ENCODE peak calls at places on chromosomes 3 and 15, in ten cellular contexts. One of them, this sample, is unnamed.

GRCh38 chr3:88307666-88308065 is 157.9 kb downstream of the C3orf38 start:
- ATAC-seq in stimulated activated effector memory CD8-positive, alpha-beta T cell treated with anti-CD3 and anti-CD28 coated beads, Interleukin-12 subunit alpha, Interleukin-12 subunit beta, amount 100 ng/mL, for 72 hours: no peak
- ATAC-seq in right cardiac atrium: no peak
- ATAC-seq in activated CD8-positive, alpha-beta T cell treated with anti-CD3 and anti-CD28 coated beads for 36 hours: no peak
- ATAC-seq in stimulated activated memory B cell treated with anti-CD40 and anti-IgM and Interleukin-4, amounts not matched to agents 10 μg/mL and 1 μg/mL and 100 μg/mL, for 72 hours: no peak
- ATAC-seq in activated CD4-positive, CD25-positive, alpha-beta regulatory T cell treated with anti-CD3 and anti-CD28 coated beads, Interleukin-2, amount 50 U/mL, for 24 hours: no peak
- ATAC-seq in upper lobe of right lung: no peak
- ATAC-seq in heart right ventricle: no peak
- ATAC-seq in heart left ventricle: no peak
- ATAC-seq in A549: no peak
- ATAC-seq in this sample: no peak

GRCh38 chr3:116661196-116661595 is 48.4 kb upstream of the TUSC7 start:
- ATAC-seq in A549: no peak
- ATAC-seq in right cardiac atrium: no peak
- ATAC-seq in upper lobe of right lung: no peak
- ATAC-seq in activated CD8-positive, alpha-beta T cell treated with anti-CD3 and anti-CD28 coated beads for 36 hours: no peak
- ATAC-seq in stimulated activated effector memory CD8-positive, alpha-beta T cell treated with anti-CD3 and anti-CD28 coated beads, Interleukin-12 subunit alpha, Interleukin-12 subunit beta, amount 100 ng/mL, for 72 hours: no peak
- ATAC-seq in heart right ventricle: no peak
- ATAC-seq in stimulated activated memory B cell treated with anti-CD40 and anti-IgM and Interleukin-4, amounts not matched to agents 10 μg/mL and 1 μg/mL and 100 μg/mL, for 72 hours: no peak
- ATAC-seq in activated CD4-positive, CD25-positive, alpha-beta regulatory T cell treated with anti-CD3 and anti-CD28 coated beads, Interleukin-2, amount 50 U/mL, for 24 hours: no peak
- ATAC-seq in heart left ventricle: no peak
- ATAC-seq in this sample: no peak

GRCh38 chr3:192847918-192848317 is 69.7 kb downstream of the MB21D2 start:
- ATAC-seq in A549: no peak
- ATAC-seq in heart left ventricle: no peak
- ATAC-seq in stimulated activated memory B cell treated with anti-CD40 and anti-IgM and Interleukin-4, amounts not matched to agents 10 μg/mL and 1 μg/mL and 100 μg/mL, for 72 hours: no peak
- ATAC-seq in stimulated activated effector memory CD8-positive, alpha-beta T cell treated with anti-CD3 and anti-CD28 coated beads, Interleukin-12 subunit alpha, Interleukin-12 subunit beta, amount 100 ng/mL, for 72 hours: no peak
- ATAC-seq in heart right ventricle: no peak
- ATAC-seq in upper lobe of right lung: no peak
- ATAC-seq in right cardiac atrium: no peak
- ATAC-seq in activated CD4-positive, CD25-positive, alpha-beta regulatory T cell treated with anti-CD3 and anti-CD28 coated beads, Interleukin-2, amount 50 U/mL, for 24 hours: no peak
- ATAC-seq in activated CD8-positive, alpha-beta T cell treated with anti-CD3 and anti-CD28 coated beads for 36 hours: no peak
- ATAC-seq in this sample: no peak

GRCh38 chr3:133991637-133992036 is 38.1 kb downstream of the SLCO2A1 start:
- ATAC-seq in A549: no peak
- ATAC-seq in upper lobe of right lung: peak; percentile 29
- ATAC-seq in stimulated activated memory B cell treated with anti-CD40 and anti-IgM and Interleukin-4, amounts not matched to agents 10 μg/mL and 1 μg/mL and 100 μg/mL, for 72 hours: no peak
- ATAC-seq in activated CD4-positive, CD25-positive, alpha-beta regulatory T cell treated with anti-CD3 and anti-CD28 coated beads, Interleukin-2, amount 50 U/mL, for 24 hours: no peak
- ATAC-seq in activated CD8-positive, alpha-beta T cell treated with anti-CD3 and anti-CD28 coated beads for 36 hours: no peak
- ATAC-seq in heart left ventricle: peak; percentile 44
- ATAC-seq in heart right ventricle: peak; percentile 10
- ATAC-seq in stimulated activated effector memory CD8-positive, alpha-beta T cell treated with anti-CD3 and anti-CD28 coated beads, Interleukin-12 subunit alpha, Interleukin-12 subunit beta, amount 100 ng/mL, for 72 hours: no peak
- ATAC-seq in right cardiac atrium: peak; percentile 68
- ATAC-seq in this sample: no peak

GRCh38 chr3:177968891-177969290 is 567.3 kb upstream of the KCNMB2 start:
- ATAC-seq in activated CD8-positive, alpha-beta T cell treated with anti-CD3 and anti-CD28 coated beads for 36 hours: no peak
- ATAC-seq in right cardiac atrium: no peak
- ATAC-seq in heart right ventricle: no peak
- ATAC-seq in stimulated activated effector memory CD8-positive, alpha-beta T cell treated with anti-CD3 and anti-CD28 coated beads, Interleukin-12 subunit alpha, Interleukin-12 subunit beta, amount 100 ng/mL, for 72 hours: no peak
- ATAC-seq in heart left ventricle: no peak
- ATAC-seq in activated CD4-positive, CD25-positive, alpha-beta regulatory T cell treated with anti-CD3 and anti-CD28 coated beads, Interleukin-2, amount 50 U/mL, for 24 hours: no peak
- ATAC-seq in A549: no peak
- ATAC-seq in upper lobe of right lung: no peak
- ATAC-seq in stimulated activated memory B cell treated with anti-CD40 and anti-IgM and Interleukin-4, amounts not matched to agents 10 μg/mL and 1 μg/mL and 100 μg/mL, for 72 hours: no peak
- ATAC-seq in this sample: no peak

GRCh38 chr15:71440479-71441071 is 325.3 kb downstream of the THSD4 start:
- ATAC-seq in heart right ventricle: peak; percentile 55
- ATAC-seq in stimulated activated memory B cell treated with anti-CD40 and anti-IgM and Interleukin-4, amounts not matched to agents 10 μg/mL and 1 μg/mL and 100 μg/mL, for 72 hours: no peak
- ATAC-seq in stimulated activated effector memory CD8-positive, alpha-beta T cell treated with anti-CD3 and anti-CD28 coated beads, Interleukin-12 subunit alpha, Interleukin-12 subunit beta, amount 100 ng/mL, for 72 hours: no peak
- ATAC-seq in activated CD8-positive, alpha-beta T cell treated with anti-CD3 and anti-CD28 coated beads for 36 hours: no peak
- ATAC-seq in right cardiac atrium: peak; percentile 52
- ATAC-seq in A549: peak; percentile 32
- ATAC-seq in upper lobe of right lung: peak; percentile 61
- ATAC-seq in activated CD4-positive, CD25-positive, alpha-beta regulatory T cell treated with anti-CD3 and anti-CD28 coated beads, Interleukin-2, amount 50 U/mL, for 24 hours: no peak
- ATAC-seq in heart left ventricle: peak; percentile 50
- ATAC-seq in this sample: no peak

GRCh38 chr15:85306946-85307686 is 73.3 kb upstream of the AKAP13 start:
- ATAC-seq in stimulated activated memory B cell treated with anti-CD40 and anti-IgM and Interleukin-4, amounts not matched to agents 10 μg/mL and 1 μg/mL and 100 μg/mL, for 72 hours: peak; percentile 39
- ATAC-seq in right cardiac atrium: no peak
- ATAC-seq in A549: no peak
- ATAC-seq in stimulated activated effector memory CD8-positive, alpha-beta T cell treated with anti-CD3 and anti-CD28 coated beads, Interleukin-12 subunit alpha, Interleukin-12 subunit beta, amount 100 ng/mL, for 72 hours: no peak
- ATAC-seq in activated CD4-positive, CD25-positive, alpha-beta regulatory T cell treated with anti-CD3 and anti-CD28 coated beads, Interleukin-2, amount 50 U/mL, for 24 hours: no peak
- ATAC-seq in upper lobe of right lung: no peak
- ATAC-seq in activated CD8-positive, alpha-beta T cell treated with anti-CD3 and anti-CD28 coated beads for 36 hours: no peak
- ATAC-seq in heart left ventricle: no peak
- ATAC-seq in heart right ventricle: no peak
- ATAC-seq in this sample: no peak

GRCh38 chr3:110925804-110926203 is 145.8 kb upstream of the NECTIN3 start:
- ATAC-seq in activated CD8-positive, alpha-beta T cell treated with anti-CD3 and anti-CD28 coated beads for 36 hours: no peak
- ATAC-seq in heart left ventricle: no peak
- ATAC-seq in right cardiac atrium: no peak
- ATAC-seq in A549: no peak
- ATAC-seq in heart right ventricle: peak; percentile 59
- ATAC-seq in stimulated activated effector memory CD8-positive, alpha-beta T cell treated with anti-CD3 and anti-CD28 coated beads, Interleukin-12 subunit alpha, Interleukin-12 subunit beta, amount 100 ng/mL, for 72 hours: no peak
- ATAC-seq in upper lobe of right lung: no peak
- ATAC-seq in activated CD4-positive, CD25-positive, alpha-beta regulatory T cell treated with anti-CD3 and anti-CD28 coated beads, Interleukin-2, amount 50 U/mL, for 24 hours: no peak
- ATAC-seq in stimulated activated memory B cell treated with anti-CD40 and anti-IgM and Interleukin-4, amounts not matched to agents 10 μg/mL and 1 μg/mL and 100 μg/mL, for 72 hours: no peak
- ATAC-seq in this sample: no peak

GRCh38 chr3:177284383-177284881 is 87.2 kb upstream of the TBL1XR1 start:
- ATAC-seq in upper lobe of right lung: peak; percentile 85
- ATAC-seq in right cardiac atrium: peak; percentile 77
- ATAC-seq in heart right ventricle: peak; percentile 38
- ATAC-seq in activated CD8-positive, alpha-beta T cell treated with anti-CD3 and anti-CD28 coated beads for 36 hours: peak; percentile 91
- ATAC-seq in activated CD4-positive, CD25-positive, alpha-beta regulatory T cell treated with anti-CD3 and anti-CD28 coated beads, Interleukin-2, amount 50 U/mL, for 24 hours: peak; percentile 24
- ATAC-seq in stimulated activated memory B cell treated with anti-CD40 and anti-IgM and Interleukin-4, amounts not matched to agents 10 μg/mL and 1 μg/mL and 100 μg/mL, for 72 hours: no peak
- ATAC-seq in A549: peak; percentile 83
- ATAC-seq in stimulated activated effector memory CD8-positive, alpha-beta T cell treated with anti-CD3 and anti-CD28 coated beads, Interleukin-12 subunit alpha, Interleukin-12 subunit beta, amount 100 ng/mL, for 72 hours: peak; percentile 28
- ATAC-seq in heart left ventricle: peak; percentile 69
- ATAC-seq in this sample: peak; percentile 85

GRCh38 chr3:72147600-72147999 is 362.7 kb upstream of the PROK2 start:
- ATAC-seq in A549: no peak
- ATAC-seq in heart right ventricle: no peak
- ATAC-seq in stimulated activated memory B cell treated with anti-CD40 and anti-IgM and Interleukin-4, amounts not matched to agents 10 μg/mL and 1 μg/mL and 100 μg/mL, for 72 hours: no peak
- ATAC-seq in stimulated activated effector memory CD8-positive, alpha-beta T cell treated with anti-CD3 and anti-CD28 coated beads, Interleukin-12 subunit alpha, Interleukin-12 subunit beta, amount 100 ng/mL, for 72 hours: no peak
- ATAC-seq in activated CD4-positive, CD25-positive, alpha-beta regulatory T cell treated with anti-CD3 and anti-CD28 coated beads, Interleukin-2, amount 50 U/mL, for 24 hours: no peak
- ATAC-seq in right cardiac atrium: no peak
- ATAC-seq in upper lobe of right lung: no peak
- ATAC-seq in heart left ventricle: no peak
- ATAC-seq in activated CD8-positive, alpha-beta T cell treated with anti-CD3 and anti-CD28 coated beads for 36 hours: no peak
- ATAC-seq in this sample: no peak

GRCh38 chr3:127722928-127723603 is 50.3 kb downstream of the ABTB1 start:
- ATAC-seq in right cardiac atrium: peak; percentile 43
- ATAC-seq in activated CD8-positive, alpha-beta T cell treated with anti-CD3 and anti-CD28 coated beads for 36 hours: no peak
- ATAC-seq in stimulated activated memory B cell treated with anti-CD40 and anti-IgM and Interleukin-4, amounts not matched to agents 10 μg/mL and 1 μg/mL and 100 μg/mL, for 72 hours: no peak
- ATAC-seq in A549: no peak
- ATAC-seq in stimulated activated effector memory CD8-positive, alpha-beta T cell treated with anti-CD3 and anti-CD28 coated beads, Interleukin-12 subunit alpha, Interleukin-12 subunit beta, amount 100 ng/mL, for 72 hours: no peak
- ATAC-seq in upper lobe of right lung: peak; percentile 62
- ATAC-seq in heart left ventricle: peak; percentile 47
- ATAC-seq in activated CD4-positive, CD25-positive, alpha-beta regulatory T cell treated with anti-CD3 and anti-CD28 coated beads, Interleukin-2, amount 50 U/mL, for 24 hours: no peak
- ATAC-seq in heart right ventricle: peak; percentile 26
- ATAC-seq in this sample: no peak

GRCh38 chr3:56870436-56870835 is 68.7 kb upstream of the ARHGEF3 start:
- ATAC-seq in right cardiac atrium: no peak
- ATAC-seq in upper lobe of right lung: no peak
- ATAC-seq in heart right ventricle: no peak
- ATAC-seq in activated CD4-positive, CD25-positive, alpha-beta regulatory T cell treated with anti-CD3 and anti-CD28 coated beads, Interleukin-2, amount 50 U/mL, for 24 hours: no peak
- ATAC-seq in A549: no peak
- ATAC-seq in stimulated activated effector memory CD8-positive, alpha-beta T cell treated with anti-CD3 and anti-CD28 coated beads, Interleukin-12 subunit alpha, Interleukin-12 subunit beta, amount 100 ng/mL, for 72 hours: peak; percentile 63
- ATAC-seq in activated CD8-positive, alpha-beta T cell treated with anti-CD3 and anti-CD28 coated beads for 36 hours: peak; percentile 23
- ATAC-seq in stimulated activated memory B cell treated with anti-CD40 and anti-IgM and Interleukin-4, amounts not matched to agents 10 μg/mL and 1 μg/mL and 100 μg/mL, for 72 hours: no peak
- ATAC-seq in heart left ventricle: no peak
- ATAC-seq in this sample: no peak

GRCh38 chr3:10950476-10951294 is 41.9 kb upstream of the SLC6A1 start:
- ATAC-seq in heart left ventricle: peak; percentile 66
- ATAC-seq in stimulated activated effector memory CD8-positive, alpha-beta T cell treated with anti-CD3 and anti-CD28 coated beads, Interleukin-12 subunit alpha, Interleukin-12 subunit beta, amount 100 ng/mL, for 72 hours: no peak
- ATAC-seq in stimulated activated memory B cell treated with anti-CD40 and anti-IgM and Interleukin-4, amounts not matched to agents 10 μg/mL and 1 μg/mL and 100 μg/mL, for 72 hours: no peak
- ATAC-seq in A549: peak; percentile 88
- ATAC-seq in upper lobe of right lung: peak; percentile 65
- ATAC-seq in activated CD4-positive, CD25-positive, alpha-beta regulatory T cell treated with anti-CD3 and anti-CD28 coated beads, Interleukin-2, amount 50 U/mL, for 24 hours: no peak
- ATAC-seq in activated CD8-positive, alpha-beta T cell treated with anti-CD3 and anti-CD28 coated beads for 36 hours: no peak
- ATAC-seq in heart right ventricle: peak; percentile 51
- ATAC-seq in right cardiac atrium: peak; percentile 62
- ATAC-seq in this sample: no peak

GRCh38 chr15:58597943-58598828 is 151.3 kb downstream of the ADAM10 start:
- ATAC-seq in activated CD4-positive, CD25-positive, alpha-beta regulatory T cell treated with anti-CD3 and anti-CD28 coated beads, Interleukin-2, amount 50 U/mL, for 24 hours: no peak
- ATAC-seq in upper lobe of right lung: peak; percentile 45
- ATAC-seq in stimulated activated effector memory CD8-positive, alpha-beta T cell treated with anti-CD3 and anti-CD28 coated beads, Interleukin-12 subunit alpha, Interleukin-12 subunit beta, amount 100 ng/mL, for 72 hours: no peak
- ATAC-seq in heart right ventricle: no peak
- ATAC-seq in stimulated activated memory B cell treated with anti-CD40 and anti-IgM and Interleukin-4, amounts not matched to agents 10 μg/mL and 1 μg/mL and 100 μg/mL, for 72 hours: no peak
- ATAC-seq in activated CD8-positive, alpha-beta T cell treated with anti-CD3 and anti-CD28 coated beads for 36 hours: no peak
- ATAC-seq in right cardiac atrium: no peak
- ATAC-seq in A549: no peak
- ATAC-seq in heart left ventricle: no peak
- ATAC-seq in this sample: no peak

GRCh38 chr15:58273104-58273503 is 134.9 kb downstream of the AQP9 start:
- ATAC-seq in heart right ventricle: no peak
- ATAC-seq in activated CD4-positive, CD25-positive, alpha-beta regulatory T cell treated with anti-CD3 and anti-CD28 coated beads, Interleukin-2, amount 50 U/mL, for 24 hours: no peak
- ATAC-seq in activated CD8-positive, alpha-beta T cell treated with anti-CD3 and anti-CD28 coated beads for 36 hours: no peak
- ATAC-seq in right cardiac atrium: no peak
- ATAC-seq in upper lobe of right lung: no peak
- ATAC-seq in stimulated activated effector memory CD8-positive, alpha-beta T cell treated with anti-CD3 and anti-CD28 coated beads, Interleukin-12 subunit alpha, Interleukin-12 subunit beta, amount 100 ng/mL, for 72 hours: no peak
- ATAC-seq in stimulated activated memory B cell treated with anti-CD40 and anti-IgM and Interleukin-4, amounts not matched to agents 10 μg/mL and 1 μg/mL and 100 μg/mL, for 72 hours: no peak
- ATAC-seq in A549: no peak
- ATAC-seq in heart left ventricle: no peak
- ATAC-seq in this sample: no peak

GRCh38 chr3:33881181-33882064 is 83.0 kb downstream of the PDCD6IP start:
- ATAC-seq in upper lobe of right lung: peak; percentile 10
- ATAC-seq in heart left ventricle: no peak
- ATAC-seq in stimulated activated memory B cell treated with anti-CD40 and anti-IgM and Interleukin-4, amounts not matched to agents 10 μg/mL and 1 μg/mL and 100 μg/mL, for 72 hours: no peak
- ATAC-seq in activated CD4-positive, CD25-positive, alpha-beta regulatory T cell treated with anti-CD3 and anti-CD28 coated beads, Interleukin-2, amount 50 U/mL, for 24 hours: no peak
- ATAC-seq in heart right ventricle: no peak
- ATAC-seq in A549: no peak
- ATAC-seq in activated CD8-positive, alpha-beta T cell treated with anti-CD3 and anti-CD28 coated beads for 36 hours: no peak
- ATAC-seq in stimulated activated effector memory CD8-positive, alpha-beta T cell treated with anti-CD3 and anti-CD28 coated beads, Interleukin-12 subunit alpha, Interleukin-12 subunit beta, amount 100 ng/mL, for 72 hours: no peak
- ATAC-seq in right cardiac atrium: no peak
- ATAC-seq in this sample: no peak

GRCh38 chr3:189687475-189687874 is 56.3 kb downstream of the TP63 start:
- ATAC-seq in stimulated activated effector memory CD8-positive, alpha-beta T cell treated with anti-CD3 and anti-CD28 coated beads, Interleukin-12 subunit alpha, Interleukin-12 subunit beta, amount 100 ng/mL, for 72 hours: no peak
- ATAC-seq in A549: no peak
- ATAC-seq in right cardiac atrium: no peak
- ATAC-seq in activated CD8-positive, alpha-beta T cell treated with anti-CD3 and anti-CD28 coated beads for 36 hours: no peak
- ATAC-seq in heart right ventricle: no peak
- ATAC-seq in upper lobe of right lung: no peak
- ATAC-seq in stimulated activated memory B cell treated with anti-CD40 and anti-IgM and Interleukin-4, amounts not matched to agents 10 μg/mL and 1 μg/mL and 100 μg/mL, for 72 hours: no peak
- ATAC-seq in heart left ventricle: no peak
- ATAC-seq in activated CD4-positive, CD25-positive, alpha-beta regulatory T cell treated with anti-CD3 and anti-CD28 coated beads, Interleukin-2, amount 50 U/mL, for 24 hours: no peak
- ATAC-seq in this sample: no peak

GRCh38 chr3:24069045-24069444 is 124.0 kb downstream of the NR1D2 start:
- ATAC-seq in stimulated activated memory B cell treated with anti-CD40 and anti-IgM and Interleukin-4, amounts not matched to agents 10 μg/mL and 1 μg/mL and 100 μg/mL, for 72 hours: no peak
- ATAC-seq in heart right ventricle: no peak
- ATAC-seq in activated CD4-positive, CD25-positive, alpha-beta regulatory T cell treated with anti-CD3 and anti-CD28 coated beads, Interleukin-2, amount 50 U/mL, for 24 hours: no peak
- ATAC-seq in right cardiac atrium: no peak
- ATAC-seq in activated CD8-positive, alpha-beta T cell treated with anti-CD3 and anti-CD28 coated beads for 36 hours: no peak
- ATAC-seq in A549: peak; percentile 70
- ATAC-seq in upper lobe of right lung: peak; percentile 37
- ATAC-seq in heart left ventricle: no peak
- ATAC-seq in stimulated activated effector memory CD8-positive, alpha-beta T cell treated with anti-CD3 and anti-CD28 coated beads, Interleukin-12 subunit alpha, Interleukin-12 subunit beta, amount 100 ng/mL, for 72 hours: no peak
- ATAC-seq in this sample: no peak

GRCh38 chr15:98556321-98556720 is 92.0 kb upstream of the IGF1R start:
- ATAC-seq in activated CD8-positive, alpha-beta T cell treated with anti-CD3 and anti-CD28 coated beads for 36 hours: no peak
- ATAC-seq in heart right ventricle: no peak
- ATAC-seq in stimulated activated effector memory CD8-positive, alpha-beta T cell treated with anti-CD3 and anti-CD28 coated beads, Interleukin-12 subunit alpha, Interleukin-12 subunit beta, amount 100 ng/mL, for 72 hours: no peak
- ATAC-seq in right cardiac atrium: no peak
- ATAC-seq in upper lobe of right lung: no peak
- ATAC-seq in stimulated activated memory B cell treated with anti-CD40 and anti-IgM and Interleukin-4, amounts not matched to agents 10 μg/mL and 1 μg/mL and 100 μg/mL, for 72 hours: no peak
- ATAC-seq in heart left ventricle: no peak
- ATAC-seq in A549: no peak
- ATAC-seq in activated CD4-positive, CD25-positive, alpha-beta regulatory T cell treated with anti-CD3 and anti-CD28 coated beads, Interleukin-2, amount 50 U/mL, for 24 hours: no peak
- ATAC-seq in this sample: no peak

GRCh38 chr15:63380151-63380827 is 1.4 kb downstream of the CA12 start:
- ATAC-seq in activated CD4-positive, CD25-positive, alpha-beta regulatory T cell treated with anti-CD3 and anti-CD28 coated beads, Interleukin-2, amount 50 U/mL, for 24 hours: no peak
- ATAC-seq in A549: peak; percentile 5
- ATAC-seq in stimulated activated memory B cell treated with anti-CD40 and anti-IgM and Interleukin-4, amounts not matched to agents 10 μg/mL and 1 μg/mL and 100 μg/mL, for 72 hours: no peak
- ATAC-seq in stimulated activated effector memory CD8-positive, alpha-beta T cell treated with anti-CD3 and anti-CD28 coated beads, Interleukin-12 subunit alpha, Interleukin-12 subunit beta, amount 100 ng/mL, for 72 hours: no peak
- ATAC-seq in activated CD8-positive, alpha-beta T cell treated with anti-CD3 and anti-CD28 coated beads for 36 hours: no peak
- ATAC-seq in heart left ventricle: no peak
- ATAC-seq in heart right ventricle: no peak
- ATAC-seq in upper lobe of right lung: no peak
- ATAC-seq in right cardiac atrium: no peak
- ATAC-seq in this sample: no peak

GRCh38 chr3:88640581-88640980 is 466.8 kb upstream of the EPHA3 start:
- ATAC-seq in activated CD4-positive, CD25-positive, alpha-beta regulatory T cell treated with anti-CD3 and anti-CD28 coated beads, Interleukin-2, amount 50 U/mL, for 24 hours: no peak
- ATAC-seq in A549: no peak
- ATAC-seq in right cardiac atrium: no peak
- ATAC-seq in upper lobe of right lung: no peak
- ATAC-seq in heart left ventricle: no peak
- ATAC-seq in heart right ventricle: no peak
- ATAC-seq in stimulated activated memory B cell treated with anti-CD40 and anti-IgM and Interleukin-4, amounts not matched to agents 10 μg/mL and 1 μg/mL and 100 μg/mL, for 72 hours: no peak
- ATAC-seq in stimulated activated effector memory CD8-positive, alpha-beta T cell treated with anti-CD3 and anti-CD28 coated beads, Interleukin-12 subunit alpha, Interleukin-12 subunit beta, amount 100 ng/mL, for 72 hours: no peak
- ATAC-seq in activated CD8-positive, alpha-beta T cell treated with anti-CD3 and anti-CD28 coated beads for 36 hours: no peak
- ATAC-seq in this sample: no peak

GRCh38 chr15:66482539-66482938 is 15.0 kb downstream of the SNAPC5 start:
- ATAC-seq in activated CD8-positive, alpha-beta T cell treated with anti-CD3 and anti-CD28 coated beads for 36 hours: no peak
- ATAC-seq in stimulated activated memory B cell treated with anti-CD40 and anti-IgM and Interleukin-4, amounts not matched to agents 10 μg/mL and 1 μg/mL and 100 μg/mL, for 72 hours: no peak
- ATAC-seq in activated CD4-positive, CD25-positive, alpha-beta regulatory T cell treated with anti-CD3 and anti-CD28 coated beads, Interleukin-2, amount 50 U/mL, for 24 hours: no peak
- ATAC-seq in upper lobe of right lung: peak; percentile 63
- ATAC-seq in stimulated activated effector memory CD8-positive, alpha-beta T cell treated with anti-CD3 and anti-CD28 coated beads, Interleukin-12 subunit alpha, Interleukin-12 subunit beta, amount 100 ng/mL, for 72 hours: no peak
- ATAC-seq in A549: no peak
- ATAC-seq in right cardiac atrium: no peak
- ATAC-seq in heart right ventricle: no peak
- ATAC-seq in heart left ventricle: peak; percentile 68
- ATAC-seq in this sample: no peak

GRCh38 chr3:22606938-22607337 is 596.2 kb upstream of the UBE2E2 start:
- ATAC-seq in stimulated activated effector memory CD8-positive, alpha-beta T cell treated with anti-CD3 and anti-CD28 coated beads, Interleukin-12 subunit alpha, Interleukin-12 subunit beta, amount 100 ng/mL, for 72 hours: no peak
- ATAC-seq in upper lobe of right lung: no peak
- ATAC-seq in activated CD4-positive, CD25-positive, alpha-beta regulatory T cell treated with anti-CD3 and anti-CD28 coated beads, Interleukin-2, amount 50 U/mL, for 24 hours: no peak
- ATAC-seq in activated CD8-positive, alpha-beta T cell treated with anti-CD3 and anti-CD28 coated beads for 36 hours: no peak
- ATAC-seq in right cardiac atrium: no peak
- ATAC-seq in heart right ventricle: no peak
- ATAC-seq in A549: no peak
- ATAC-seq in stimulated activated memory B cell treated with anti-CD40 and anti-IgM and Interleukin-4, amounts not matched to agents 10 μg/mL and 1 μg/mL and 100 μg/mL, for 72 hours: no peak
- ATAC-seq in heart left ventricle: no peak
- ATAC-seq in this sample: no peak

GRCh38 chr3:188631291-188632010 is 477.5 kb downstream of the LPP start:
- ATAC-seq in stimulated activated effector memory CD8-positive, alpha-beta T cell treated with anti-CD3 and anti-CD28 coated beads, Interleukin-12 subunit alpha, Interleukin-12 subunit beta, amount 100 ng/mL, for 72 hours: peak; percentile 77
- ATAC-seq in upper lobe of right lung: peak; percentile 32
- ATAC-seq in heart right ventricle: no peak
- ATAC-seq in activated CD8-positive, alpha-beta T cell treated with anti-CD3 and anti-CD28 coated beads for 36 hours: peak; percentile 17
- ATAC-seq in activated CD4-positive, CD25-positive, alpha-beta regulatory T cell treated with anti-CD3 and anti-CD28 coated beads, Interleukin-2, amount 50 U/mL, for 24 hours: peak; percentile 30
- ATAC-seq in A549: peak; percentile 36
- ATAC-seq in right cardiac atrium: no peak
- ATAC-seq in heart left ventricle: no peak
- ATAC-seq in stimulated activated memory B cell treated with anti-CD40 and anti-IgM and Interleukin-4, amounts not matched to agents 10 μg/mL and 1 μg/mL and 100 μg/mL, for 72 hours: no peak
- ATAC-seq in this sample: no peak

GRCh38 chr3:141557961-141558706 is 71.3 kb downstream of the RASA2 start:
- ATAC-seq in right cardiac atrium: no peak
- ATAC-seq in heart right ventricle: no peak
- ATAC-seq in activated CD8-positive, alpha-beta T cell treated with anti-CD3 and anti-CD28 coated beads for 36 hours: no peak
- ATAC-seq in heart left ventricle: no peak
- ATAC-seq in activated CD4-positive, CD25-positive, alpha-beta regulatory T cell treated with anti-CD3 and anti-CD28 coated beads, Interleukin-2, amount 50 U/mL, for 24 hours: no peak
- ATAC-seq in stimulated activated memory B cell treated with anti-CD40 and anti-IgM and Interleukin-4, amounts not matched to agents 10 μg/mL and 1 μg/mL and 100 μg/mL, for 72 hours: no peak
- ATAC-seq in A549: no peak
- ATAC-seq in upper lobe of right lung: peak; percentile 41
- ATAC-seq in stimulated activated effector memory CD8-positive, alpha-beta T cell treated with anti-CD3 and anti-CD28 coated beads, Interleukin-12 subunit alpha, Interleukin-12 subunit beta, amount 100 ng/mL, for 72 hours: no peak
- ATAC-seq in this sample: no peak

GRCh38 chr3:64306745-64307144 is 81.5 kb upstream of the PRICKLE2 start:
- ATAC-seq in A549: no peak
- ATAC-seq in stimulated activated effector memory CD8-positive, alpha-beta T cell treated with anti-CD3 and anti-CD28 coated beads, Interleukin-12 subunit alpha, Interleukin-12 subunit beta, amount 100 ng/mL, for 72 hours: no peak
- ATAC-seq in heart left ventricle: no peak
- ATAC-seq in activated CD8-positive, alpha-beta T cell treated with anti-CD3 and anti-CD28 coated beads for 36 hours: no peak
- ATAC-seq in stimulated activated memory B cell treated with anti-CD40 and anti-IgM and Interleukin-4, amounts not matched to agents 10 μg/mL and 1 μg/mL and 100 μg/mL, for 72 hours: no peak
- ATAC-seq in right cardiac atrium: no peak
- ATAC-seq in upper lobe of right lung: no peak
- ATAC-seq in heart right ventricle: no peak
- ATAC-seq in activated CD4-positive, CD25-positive, alpha-beta regulatory T cell treated with anti-CD3 and anti-CD28 coated beads, Interleukin-2, amount 50 U/mL, for 24 hours: no peak
- ATAC-seq in this sample: no peak

GRCh38 chr3:58200846-58201355 is 9.9 kb downstream of the DNASE1L3 start:
- ATAC-seq in right cardiac atrium: peak; percentile 10
- ATAC-seq in A549: no peak
- ATAC-seq in stimulated activated memory B cell treated with anti-CD40 and anti-IgM and Interleukin-4, amounts not matched to agents 10 μg/mL and 1 μg/mL and 100 μg/mL, for 72 hours: no peak
- ATAC-seq in heart left ventricle: no peak
- ATAC-seq in heart right ventricle: no peak
- ATAC-seq in stimulated activated effector memory CD8-positive, alpha-beta T cell treated with anti-CD3 and anti-CD28 coated beads, Interleukin-12 subunit alpha, Interleukin-12 subunit beta, amount 100 ng/mL, for 72 hours: no peak
- ATAC-seq in upper lobe of right lung: peak; percentile 13
- ATAC-seq in activated CD4-positive, CD25-positive, alpha-beta regulatory T cell treated with anti-CD3 and anti-CD28 coated beads, Interleukin-2, amount 50 U/mL, for 24 hours: no peak
- ATAC-seq in activated CD8-positive, alpha-beta T cell treated with anti-CD3 and anti-CD28 coated beads for 36 hours: no peak
- ATAC-seq in this sample: no peak

GRCh38 chr15:72764656-72765055 is 18.9 kb downstream of the ADPGK start:
- ATAC-seq in heart left ventricle: no peak
- ATAC-seq in stimulated activated memory B cell treated with anti-CD40 and anti-IgM and Interleukin-4, amounts not matched to agents 10 μg/mL and 1 μg/mL and 100 μg/mL, for 72 hours: no peak
- ATAC-seq in heart right ventricle: no peak
- ATAC-seq in stimulated activated effector memory CD8-positive, alpha-beta T cell treated with anti-CD3 and anti-CD28 coated beads, Interleukin-12 subunit alpha, Interleukin-12 subunit beta, amount 100 ng/mL, for 72 hours: no peak
- ATAC-seq in right cardiac atrium: no peak
- ATAC-seq in A549: no peak
- ATAC-seq in upper lobe of right lung: no peak
- ATAC-seq in activated CD4-positive, CD25-positive, alpha-beta regulatory T cell treated with anti-CD3 and anti-CD28 coated beads, Interleukin-2, amount 50 U/mL, for 24 hours: no peak
- ATAC-seq in activated CD8-positive, alpha-beta T cell treated with anti-CD3 and anti-CD28 coated beads for 36 hours: no peak
- ATAC-seq in this sample: no peak

This sample was measured in gastroesophageal sphincter.